ENCODE peak calls at places on chromosome 22, in six cellular contexts. One of them, this sample, is unnamed.

GRCh38 chr22:27062857-27063256 is 405.5 kb downstream of the MIAT start:
- DNase-seq in GM12892: no peak
- DNase-seq in K562: no peak
- DNase-seq in HepG2: no peak
- DNase-seq in H1: no peak
- DNase-seq in GM12878: no peak
- DNase-seq in this sample: no peak

GRCh38 chr22:24554316-24555159 is at the start of gene GUCD1:
- DNase-seq in GM12892: no peak
- DNase-seq in K562: peak; percentile 24
- DNase-seq in HepG2: no peak
- DNase-seq in H1: no peak
- DNase-seq in GM12878: no peak
- DNase-seq in this sample: no peak

GRCh38 chr22:38728899-38729796 is 23.4 kb downstream of the GTPBP1 start:
- DNase-seq in GM12892: no peak
- DNase-seq in K562: no peak
- DNase-seq in HepG2: peak; percentile 28
- DNase-seq in H1: no peak
- DNase-seq in GM12878: no peak
- DNase-seq in this sample: no peak

GRCh38 chr22:33472462-33473344 is 414.5 kb upstream of the SYN3 start:
- DNase-seq in GM12892: no peak
- DNase-seq in K562: no peak
- DNase-seq in HepG2: no peak
- DNase-seq in H1: no peak
- DNase-seq in GM12878: peak; percentile 78
- DNase-seq in this sample: no peak

GRCh38 chr22:41524809-41525449 is 19.3 kb downstream of the POLR3H start:
- DNase-seq in GM12892: no peak
- DNase-seq in K562: no peak
- DNase-seq in HepG2: no peak
- DNase-seq in H1: no peak
- DNase-seq in GM12878: no peak
- DNase-seq in this sample: peak; percentile 60

GRCh38 chr22:24492391-24492790 is 2.7 kb upstream of the UPB1 start:
- DNase-seq in GM12892: no peak
- DNase-seq in K562: no peak
- DNase-seq in HepG2: no peak
- DNase-seq in H1: no peak
- DNase-seq in GM12878: no peak
- DNase-seq in this sample: no peak

GRCh38 chr22:23117890-23118646 is 23.7 kb downstream of the RSPH14 start:
- DNase-seq in GM12892: no peak
- DNase-seq in K562: peak; percentile 61
- DNase-seq in HepG2: no peak
- DNase-seq in H1: no peak
- DNase-seq in GM12878: no peak
- DNase-seq in this sample: no peak

GRCh38 chr22:36028646-36029405 is at the start of gene RBFOX2:
- DNase-seq in GM12892: peak; percentile 71
- DNase-seq in K562: peak; percentile 91
- DNase-seq in HepG2: peak; percentile 91
- DNase-seq in H1: peak; percentile 99
- DNase-seq in GM12878: no peak
- DNase-seq in this sample: peak; percentile 80

GRCh38 chr22:22123118-22123959 is 121.2 kb upstream of the VPREB1 start:
- DNase-seq in GM12892: no peak
- DNase-seq in K562: peak; percentile 38
- DNase-seq in HepG2: no peak
- DNase-seq in H1: no peak
- DNase-seq in GM12878: no peak
- DNase-seq in this sample: no peak

GRCh38 chr22:19877626-19878339 is 23.1 kb upstream of the GNB1L start:
- DNase-seq in GM12892: no peak
- DNase-seq in K562: no peak
- DNase-seq in HepG2: no peak
- DNase-seq in H1: peak; percentile 39
- DNase-seq in GM12878: no peak
- DNase-seq in this sample: peak; percentile 8

GRCh38 chr22:19179472-19180048 is 1.0 kb upstream of the SLC25A1 start:
- DNase-seq in GM12892: peak; percentile 70
- DNase-seq in K562: peak; percentile 95
- DNase-seq in HepG2: peak; percentile 66
- DNase-seq in H1: peak; percentile 78
- DNase-seq in GM12878: peak; percentile 28
- DNase-seq in this sample: peak; percentile 79

GRCh38 chr22:27534720-27535125 is 266.8 kb downstream of the MN1 start:
- DNase-seq in GM12892: no peak
- DNase-seq in K562: no peak
- DNase-seq in HepG2: peak; percentile 35
- DNase-seq in H1: no peak
- DNase-seq in GM12878: no peak
- DNase-seq in this sample: no peak

GRCh38 chr22:49368976-49369725 is 458.5 kb downstream of the BRD1 start:
- DNase-seq in GM12892: no peak
- DNase-seq in K562: peak; percentile 70
- DNase-seq in HepG2: no peak
- DNase-seq in H1: peak; percentile 38
- DNase-seq in GM12878: no peak
- DNase-seq in this sample: no peak
- TF ChIP-seq POLR2A in GM12892: no peak
- TF ChIP-seq POLR2A in K562: no peak
- TF ChIP-seq POLR2A in HepG2: no peak
- TF ChIP-seq POLR2A in H1: no peak
- TF ChIP-seq POLR2A in GM12878: no peak
- TF ChIP-seq POLR2A in this sample: no peak

DNA sequence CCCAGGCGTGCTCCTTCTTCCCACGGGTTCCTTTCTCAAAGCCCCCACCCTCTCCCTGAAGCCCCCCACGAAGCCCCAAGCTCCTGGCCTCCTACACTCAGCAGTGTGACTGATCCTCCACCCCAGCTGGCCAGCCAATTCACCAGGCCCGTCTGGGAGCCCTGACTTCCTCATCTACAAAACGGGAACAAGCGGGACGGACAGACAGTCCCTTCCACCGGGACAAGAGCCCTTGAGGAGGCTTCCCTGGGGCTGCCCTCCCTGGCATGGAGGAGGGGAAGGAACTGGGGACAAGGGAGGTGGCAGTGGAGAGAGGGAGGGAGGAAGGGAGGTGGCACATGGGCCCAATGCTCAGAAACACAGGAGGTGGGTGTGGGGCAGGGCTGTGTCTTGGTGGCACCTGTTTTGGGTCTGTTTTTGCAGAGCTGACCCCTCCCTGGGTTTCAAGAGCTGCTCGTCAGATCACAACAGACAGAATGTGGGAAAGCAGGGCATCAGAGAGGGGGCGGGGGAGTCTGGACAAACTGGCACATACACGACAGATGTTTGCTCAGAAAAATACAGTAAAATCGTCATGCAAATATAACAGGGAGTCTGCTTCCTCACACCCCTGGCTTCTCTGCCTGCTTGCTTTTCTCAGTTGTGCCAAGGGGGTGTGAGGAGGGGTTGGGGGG is 56.8 kb downstream of the ELFN2 start:
- DNase-seq in GM12892: no peak
- DNase-seq in K562: no peak
- DNase-seq in HepG2: no peak
- DNase-seq in H1: no peak
- DNase-seq in GM12878: no peak
- DNase-seq in this sample: no peak
- TF ChIP-seq TAF1 in GM12892: no peak
- TF ChIP-seq TAF1 in K562: no peak
- TF ChIP-seq TAF1 in HepG2: no peak
- TF ChIP-seq TAF1 in H1: no peak
- TF ChIP-seq TAF1 in GM12878: no peak
- TF ChIP-seq TAF1 in this sample: no peak

GRCh38 chr22:45540122-45540521 is 37.4 kb downstream of the FBLN1 start:
- DNase-seq in GM12892: no peak
- DNase-seq in K562: no peak
- DNase-seq in HepG2: no peak
- DNase-seq in H1: no peak
- DNase-seq in GM12878: no peak
- DNase-seq in this sample: no peak

GRCh38 chr22:45543243-45543642 is 40.6 kb downstream of the FBLN1 start:
- DNase-seq in GM12892: no peak
- DNase-seq in K562: no peak
- DNase-seq in HepG2: no peak
- DNase-seq in H1: no peak
- DNase-seq in GM12878: no peak
- DNase-seq in this sample: no peak

GRCh38 chr22:45544588-45545170 is 42.0 kb downstream of the FBLN1 start:
- DNase-seq in GM12892: no peak
- DNase-seq in K562: no peak
- DNase-seq in HepG2: no peak
- DNase-seq in H1: no peak
- DNase-seq in GM12878: no peak
- DNase-seq in this sample: no peak

GRCh38 chr22:45541580-45541979 is 38.9 kb downstream of the FBLN1 start:
- DNase-seq in GM12892: no peak
- DNase-seq in K562: no peak
- DNase-seq in HepG2: no peak
- DNase-seq in H1: no peak
- DNase-seq in GM12878: no peak
- DNase-seq in this sample: no peak

DNA sequence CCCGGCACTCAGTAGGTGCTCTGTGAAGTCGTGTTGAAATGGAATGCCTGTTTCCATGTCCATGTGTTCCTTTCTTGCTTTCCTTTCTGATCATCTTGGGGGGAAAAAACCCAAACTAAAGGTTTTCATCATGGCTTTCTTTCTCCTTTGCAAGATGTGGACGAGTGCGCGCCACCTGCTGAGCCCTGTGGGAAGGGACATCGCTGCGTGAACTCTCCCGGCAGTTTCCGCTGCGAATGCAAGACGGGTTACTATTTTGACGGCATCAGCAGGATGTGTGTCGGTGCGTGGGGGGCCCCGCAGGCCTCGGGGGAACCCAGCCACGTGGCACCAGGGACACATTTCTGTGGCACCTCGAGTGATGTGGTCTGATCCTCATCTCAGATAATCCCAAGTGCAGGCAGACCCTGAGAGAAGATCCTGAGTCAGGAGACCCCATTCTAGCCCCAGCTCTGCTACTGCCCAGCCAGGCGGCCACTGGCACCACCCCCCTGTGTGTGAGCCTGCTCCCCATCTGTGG is 39.4 kb downstream of the FBLN1 start:
- DNase-seq in GM12892: no peak
- DNase-seq in K562: no peak
- DNase-seq in HepG2: no peak
- DNase-seq in H1: no peak
- DNase-seq in GM12878: no peak
- DNase-seq in this sample: no peak
- TF ChIP-seq POLR2A in GM12892: no peak
- TF ChIP-seq POLR2A in K562: no peak
- TF ChIP-seq POLR2A in HepG2: no peak
- TF ChIP-seq POLR2A in H1: no peak
- TF ChIP-seq POLR2A in GM12878: no peak
- TF ChIP-seq POLR2A in this sample: no peak

GRCh38 chr22:25777870-25778269 is 35.9 kb downstream of the MYO18B start:
- DNase-seq in GM12892: no peak
- DNase-seq in K562: no peak
- DNase-seq in HepG2: peak; percentile 41
- DNase-seq in H1: no peak
- DNase-seq in GM12878: peak; percentile 11
- DNase-seq in this sample: no peak
- TF ChIP-seq TAF1 in GM12892: no peak
- TF ChIP-seq TAF1 in K562: no peak
- TF ChIP-seq TAF1 in HepG2: no peak
- TF ChIP-seq TAF1 in H1: no peak
- TF ChIP-seq TAF1 in GM12878: no peak
- TF ChIP-seq TAF1 in this sample: no peak

GRCh38 chr22:42939451-42939881 is 75.5 kb downstream of the PACSIN2 start:
- DNase-seq in GM12892: no peak
- DNase-seq in K562: no peak
- DNase-seq in HepG2: no peak
- DNase-seq in H1: no peak
- DNase-seq in GM12878: no peak
- DNase-seq in this sample: no peak

GRCh38 chr22:42938976-42939375 is 76.0 kb downstream of the PACSIN2 start:
- DNase-seq in GM12892: no peak
- DNase-seq in K562: no peak
- DNase-seq in HepG2: no peak
- DNase-seq in H1: no peak
- DNase-seq in GM12878: no peak
- DNase-seq in this sample: no peak

GRCh38 chr22:42939941-42940653 is 74.9 kb downstream of the PACSIN2 start:
- DNase-seq in GM12892: no peak
- DNase-seq in K562: no peak
- DNase-seq in HepG2: peak; percentile 88
- DNase-seq in H1: no peak
- DNase-seq in GM12878: no peak
- DNase-seq in this sample: no peak

GRCh38 chr22:42938449-42938848 is 76.5 kb downstream of the PACSIN2 start:
- DNase-seq in GM12892: no peak
- DNase-seq in K562: no peak
- DNase-seq in HepG2: no peak
- DNase-seq in H1: no peak
- DNase-seq in GM12878: no peak
- DNase-seq in this sample: no peak

DNA sequence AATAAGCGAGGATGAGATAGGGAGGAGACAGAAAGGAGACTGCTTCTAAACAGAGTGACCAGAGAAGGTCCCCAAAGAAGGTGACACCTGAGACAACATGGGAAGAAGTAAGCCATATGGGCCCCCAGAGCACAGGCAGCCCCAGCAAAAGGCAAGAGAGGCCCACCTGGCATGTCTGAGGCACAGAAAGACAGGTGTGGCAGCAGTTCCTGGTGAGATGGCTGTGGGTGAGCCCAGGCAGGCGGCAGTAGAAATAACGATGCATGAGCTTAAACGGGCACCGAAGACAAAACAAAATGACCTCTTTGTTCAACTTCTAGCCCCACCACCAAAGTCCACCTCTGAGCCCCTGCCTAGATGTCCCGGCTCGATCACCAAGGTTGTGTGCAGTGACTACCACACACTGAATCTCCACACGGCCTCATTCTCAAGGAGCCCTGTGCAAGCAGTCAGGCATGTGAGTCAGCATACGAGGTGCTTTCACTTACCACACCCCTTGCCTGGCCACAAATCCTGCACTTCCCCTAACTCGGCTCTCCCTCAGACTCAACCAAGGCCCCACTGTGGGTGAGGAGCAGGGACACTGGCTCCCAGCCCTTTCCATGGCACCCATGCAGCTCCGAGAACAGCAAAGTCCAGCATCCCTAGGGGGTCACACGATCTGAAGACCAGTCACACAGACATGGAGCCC is 77.6 kb downstream of the PACSIN2 start:
- DNase-seq in GM12892: no peak
- DNase-seq in K562: peak; percentile 42
- DNase-seq in HepG2: no peak
- DNase-seq in H1: no peak
- DNase-seq in GM12878: no peak
- DNase-seq in this sample: no peak
- TF ChIP-seq POLR2A in GM12892: no peak
- TF ChIP-seq POLR2A in K562: no peak
- TF ChIP-seq POLR2A in HepG2: no peak
- TF ChIP-seq POLR2A in H1: no peak
- TF ChIP-seq POLR2A in GM12878: peak; percentile 66
- TF ChIP-seq POLR2A in this sample: peak; percentile 64